ENCODE peak calls at places on chromosomes 5 and 9, in nine cellular contexts. B is T follicular helper cell; U is activated effector memory CD4-positive, alpha-beta T cell treated with Interleukin-2 at 50 U/mL for 16 hours; Q is OCI-LY7; L is cerebellar cortex; E is stimulated activated CD4-positive, alpha-beta T cell treated with anti-CD3 and anti-CD28 coated beads, Interleukin-4, amount 100 ng/mL, for 48 hours; O is HFF-Myc; G is NCI-H1092; D is substantia nigra. P is an unnamed sample.

GRCh38 chr9:78132688-78133033 is 101.0 kb upstream of the GNAQ start:
- DNase-seq in G (no peak), O (no peak), E (no peak), D (no peak), B (no peak), Q (peak), U (no peak), L (no peak), P (no peak)

GRCh38 chr9:14542071-14542470 is 151.2 kb downstream of the ZDHHC21 start:
- DNase-seq in Q (no peak), G (peak), E (no peak), U (no peak), B (no peak), O (no peak), D (no peak), L (no peak), P (no peak)

GRCh38 chr9:110183208-110184145 is 24.5 kb downstream of the C9orf152 start:
- DNase-seq in O (peak), L (peak), E (peak), D (peak), U (peak), B (peak), G (peak), Q (peak), P (no peak)

GRCh38 chr9:21789541-21790037 is 12.8 kb upstream of the MTAP start:
- DNase-seq in Q (peak), L (peak), E (peak), U (peak), G (peak), B (peak), D (peak), O (peak), P (peak)

GRCh38 chr5:5497132-5497748 is 74.8 kb downstream of the ICE1 start:
- DNase-seq in Q (peak), U (no peak), O (peak), L (peak), B (peak), E (no peak), G (peak), D (peak), P (peak)

GRCh38 chr5:141485305-141486055 is 650 bp downstream of the PCDHGC4 start:
- DNase-seq in E (no peak), G (peak), D (no peak), B (no peak), Q (no peak), O (no peak), U (no peak), L (peak), P (no peak)

GRCh38 chr5:63919763-63920478 is 42.3 kb downstream of the HTR1A start:
- DNase-seq in U (no peak), Q (no peak), L (no peak), D (no peak), O (no peak), B (no peak), E (no peak), G (no peak), P (no peak)

GRCh38 chr5:59760798-59761348 is 132.7 kb downstream of the PDE4D start:
- DNase-seq in Q (no peak), B (no peak), L (no peak), E (no peak), O (no peak), G (no peak), D (no peak), U (no peak), P (no peak)

GRCh38 chr9:89606567-89607311 is 1.9 kb downstream of the GADD45G start:
- DNase-seq in B (no peak), O (no peak), L (peak), D (no peak), G (no peak), U (no peak), E (peak), Q (no peak), P (no peak)

GRCh38 chr9:136488247-136489214 is 5.7 kb upstream of the SEC16A start:
- DNase-seq in Q (peak), G (no peak), O (no peak), B (peak), E (peak), L (peak), U (peak), D (peak), P (no peak)

GRCh38 chr9:12956805-12957204 is 182.0 kb downstream of the LURAP1L start:
- DNase-seq in D (no peak), G (no peak), B (no peak), Q (no peak), L (no peak), O (no peak), U (no peak), E (no peak), P (no peak)

GRCh38 chr5:130550553-130550940 is 614.5 kb downstream of the HINT1 start:
- DNase-seq in G (no peak), Q (no peak), D (no peak), U (no peak), B (no peak), E (no peak), O (no peak), L (no peak), P (no peak)

GRCh38 chr5:118611332-118611945 is 376.9 kb downstream of the DTWD2 start:
- DNase-seq in O (peak), Q (peak), L (no peak), B (no peak), G (no peak), E (no peak), D (no peak), U (no peak), P (peak)

GRCh38 chr5:78540335-78541057 is 108.1 kb downstream of the LHFPL2 start:
- DNase-seq in G (no peak), D (peak), Q (no peak), E (no peak), L (peak), O (no peak), U (no peak), B (no peak), P (no peak)

GRCh38 chr5:157295247-157295646 is 29.3 kb downstream of the CYFIP2 start:
- DNase-seq in Q (no peak), O (no peak), E (no peak), D (no peak), L (no peak), G (peak), B (no peak), U (no peak), P (no peak)

GRCh38 chr9:114804504-114804903 is 1.3 kb downstream of the TNFSF15 start:
- DNase-seq in D (no peak), E (no peak), L (no peak), O (peak), U (no peak), B (no peak), G (no peak), Q (no peak), P (no peak)

GRCh38 chr9:108850293-108850897 is 5.4 kb downstream of the ACTL7B start:
- DNase-seq in B (no peak), L (peak), Q (peak), E (no peak), U (no peak), O (no peak), D (no peak), G (no peak), P (no peak)

GRCh38 chr9:86500667-86501435 is 146.6 kb upstream of the TUT7 start:
- DNase-seq in E (no peak), L (no peak), G (no peak), D (no peak), B (no peak), U (no peak), O (peak), Q (no peak), P (peak)

GRCh38 chr9:90517103-90517502 is 125.5 kb downstream of the DIRAS2 start:
- DNase-seq in B (no peak), G (no peak), O (no peak), U (no peak), L (no peak), D (no peak), E (no peak), Q (no peak), P (no peak)

GRCh38 chr9:78782858-78783257 is 485.9 kb downstream of the PSAT1 start:
- DNase-seq in E (no peak), O (no peak), Q (no peak), B (no peak), G (no peak), L (no peak), D (no peak), U (no peak), P (no peak)

GRCh38 chr5:74951855-74952254 is 85.7 kb upstream of the FAM169A start:
- DNase-seq in U (no peak), E (no peak), O (no peak), L (no peak), B (no peak), G (no peak), D (no peak), Q (no peak), P (no peak)

GRCh38 chr9:125949247-125949646 is 202.1 kb downstream of the PBX3 start:
- DNase-seq in E (no peak), G (no peak), O (no peak), L (no peak), Q (no peak), D (no peak), U (no peak), B (no peak), P (no peak)

GRCh38 chr5:169706758-169707450 is 69.8 kb downstream of the DOCK2 start:
- DNase-seq in D (no peak), E (no peak), Q (no peak), G (no peak), O (no peak), B (no peak), U (no peak), L (no peak), P (no peak)

GRCh38 chr5:57681942-57682341 is 199.3 kb upstream of the ACTBL2 start:
- DNase-seq in E (no peak), B (no peak), O (no peak), L (no peak), D (no peak), U (no peak), G (no peak), Q (no peak), P (no peak)

GRCh38 chr9:93958875-93959682 is 3.9 kb upstream of the BARX1 start:
- DNase-seq in G (no peak), D (no peak), Q (no peak), B (no peak), U (no peak), L (no peak), O (no peak), E (no peak), P (no peak)

GRCh38 chr9:101510344-101510940 is 23.2 kb upstream of the RNF20 start:
- DNase-seq in E (no peak), L (no peak), B (no peak), U (no peak), Q (no peak), G (no peak), D (no peak), O (no peak), P (no peak)

GRCh38 chr5:139178948-139179347 is 19.2 kb downstream of the SIL1 start:
- DNase-seq in Q (no peak), B (no peak), G (no peak), E (no peak), O (no peak), L (no peak), U (no peak), D (no peak), P (no peak)

GRCh38 chr9:93154293-93154903 is 20.3 kb upstream of the NINJ1 start:
- DNase-seq in Q (peak), B (no peak), D (peak), E (peak), G (peak), O (no peak), U (no peak), L (peak), P (no peak)